ENCODE peak calls at places on chromosomes 2 and 18, in seven cellular contexts. One of them, this sample, is unnamed.

GRCh38 chr2:237497820-237498128 is 10.7 kb downstream of the MLPH start:
- DNase-seq in T-helper 9 cell: no peak
- DNase-seq in cardiac muscle cell: no peak
- DNase-seq in stimulated activated CD8-positive, alpha-beta memory T cell treated with anti-CD3 and anti-CD28 coated beads, Interleukin-2, amount 100 ng/mL, for 48 hours: no peak
- DNase-seq in GM04504: peak; percentile 67
- DNase-seq in fibroblast of lung: peak; percentile 86
- DNase-seq in RCC 7860: no peak
- DNase-seq in this sample: peak; percentile 79

GRCh38 chr2:158893057-158893456 is 75.4 kb upstream of the TANC1 start:
- DNase-seq in fibroblast of lung: peak; percentile 44
- DNase-seq in GM04504: peak; percentile 50
- DNase-seq in cardiac muscle cell: no peak
- DNase-seq in RCC 7860: no peak
- DNase-seq in stimulated activated CD8-positive, alpha-beta memory T cell treated with anti-CD3 and anti-CD28 coated beads, Interleukin-2, amount 100 ng/mL, for 48 hours: no peak
- DNase-seq in T-helper 9 cell: no peak
- DNase-seq in this sample: peak; percentile 53

GRCh38 chr2:41972179-41972578 is 75.6 kb upstream of the PKDCC start:
- DNase-seq in fibroblast of lung: no peak
- DNase-seq in stimulated activated CD8-positive, alpha-beta memory T cell treated with anti-CD3 and anti-CD28 coated beads, Interleukin-2, amount 100 ng/mL, for 48 hours: no peak
- DNase-seq in T-helper 9 cell: no peak
- DNase-seq in cardiac muscle cell: no peak
- DNase-seq in RCC 7860: no peak
- DNase-seq in GM04504: no peak
- DNase-seq in this sample: no peak

GRCh38 chr2:237677951-237678481 is 50.6 kb downstream of the LRRFIP1 start:
- DNase-seq in GM04504: no peak
- DNase-seq in fibroblast of lung: peak; percentile 99
- DNase-seq in T-helper 9 cell: no peak
- DNase-seq in cardiac muscle cell: no peak
- DNase-seq in RCC 7860: no peak
- DNase-seq in stimulated activated CD8-positive, alpha-beta memory T cell treated with anti-CD3 and anti-CD28 coated beads, Interleukin-2, amount 100 ng/mL, for 48 hours: no peak
- DNase-seq in this sample: peak; percentile 50

GRCh38 chr2:60735496-60736250 is 20.4 kb upstream of the PAPOLG start:
- DNase-seq in RCC 7860: no peak
- DNase-seq in T-helper 9 cell: peak; percentile 5
- DNase-seq in cardiac muscle cell: peak; percentile 32
- DNase-seq in fibroblast of lung: no peak
- DNase-seq in stimulated activated CD8-positive, alpha-beta memory T cell treated with anti-CD3 and anti-CD28 coated beads, Interleukin-2, amount 100 ng/mL, for 48 hours: no peak
- DNase-seq in GM04504: no peak
- DNase-seq in this sample: no peak

GRCh38 chr18:46009158-46009866 is 42.2 kb upstream of the EPG5 start:
- DNase-seq in T-helper 9 cell: no peak
- DNase-seq in RCC 7860: no peak
- DNase-seq in stimulated activated CD8-positive, alpha-beta memory T cell treated with anti-CD3 and anti-CD28 coated beads, Interleukin-2, amount 100 ng/mL, for 48 hours: no peak
- DNase-seq in cardiac muscle cell: no peak
- DNase-seq in fibroblast of lung: no peak
- DNase-seq in GM04504: no peak
- DNase-seq in this sample: no peak

GRCh38 chr2:74530239-74531161 is 767 bp downstream of the HTRA2 start:
- DNase-seq in GM04504: no peak
- DNase-seq in RCC 7860: no peak
- DNase-seq in fibroblast of lung: no peak
- DNase-seq in cardiac muscle cell: peak; percentile 44
- DNase-seq in T-helper 9 cell: peak; percentile 32
- DNase-seq in stimulated activated CD8-positive, alpha-beta memory T cell treated with anti-CD3 and anti-CD28 coated beads, Interleukin-2, amount 100 ng/mL, for 48 hours: no peak
- DNase-seq in this sample: peak; percentile 48

GRCh38 chr2:239204143-239204875 is 196.5 kb downstream of the HDAC4 start:
- DNase-seq in cardiac muscle cell: no peak
- DNase-seq in fibroblast of lung: no peak
- DNase-seq in RCC 7860: no peak
- DNase-seq in GM04504: no peak
- DNase-seq in stimulated activated CD8-positive, alpha-beta memory T cell treated with anti-CD3 and anti-CD28 coated beads, Interleukin-2, amount 100 ng/mL, for 48 hours: no peak
- DNase-seq in T-helper 9 cell: no peak
- DNase-seq in this sample: no peak

GRCh38 chr18:24368749-24369148 is 28.9 kb downstream of the OSBPL1A start:
- DNase-seq in cardiac muscle cell: no peak
- DNase-seq in T-helper 9 cell: no peak
- DNase-seq in fibroblast of lung: no peak
- DNase-seq in RCC 7860: no peak
- DNase-seq in GM04504: no peak
- DNase-seq in stimulated activated CD8-positive, alpha-beta memory T cell treated with anti-CD3 and anti-CD28 coated beads, Interleukin-2, amount 100 ng/mL, for 48 hours: no peak
- DNase-seq in this sample: no peak

GRCh38 chr2:221608442-221608841 is 36.3 kb upstream of the EPHA4 start:
- DNase-seq in RCC 7860: no peak
- DNase-seq in fibroblast of lung: no peak
- DNase-seq in stimulated activated CD8-positive, alpha-beta memory T cell treated with anti-CD3 and anti-CD28 coated beads, Interleukin-2, amount 100 ng/mL, for 48 hours: no peak
- DNase-seq in cardiac muscle cell: no peak
- DNase-seq in GM04504: no peak
- DNase-seq in T-helper 9 cell: no peak
- DNase-seq in this sample: no peak

GRCh38 chr2:16777123-16777872 is 111.7 kb upstream of the CYRIA start:
- DNase-seq in cardiac muscle cell: no peak
- DNase-seq in fibroblast of lung: no peak
- DNase-seq in GM04504: no peak
- DNase-seq in stimulated activated CD8-positive, alpha-beta memory T cell treated with anti-CD3 and anti-CD28 coated beads, Interleukin-2, amount 100 ng/mL, for 48 hours: no peak
- DNase-seq in T-helper 9 cell: no peak
- DNase-seq in RCC 7860: no peak
- DNase-seq in this sample: no peak

GRCh38 chr2:8623958-8624591 is 57.8 kb upstream of the ID2 start:
- DNase-seq in cardiac muscle cell: no peak
- DNase-seq in RCC 7860: no peak
- DNase-seq in fibroblast of lung: no peak
- DNase-seq in GM04504: no peak
- DNase-seq in stimulated activated CD8-positive, alpha-beta memory T cell treated with anti-CD3 and anti-CD28 coated beads, Interleukin-2, amount 100 ng/mL, for 48 hours: no peak
- DNase-seq in T-helper 9 cell: no peak
- DNase-seq in this sample: no peak

GRCh38 chr2:163630836-163631235 is 105.0 kb downstream of the FIGN start:
- DNase-seq in fibroblast of lung: no peak
- DNase-seq in cardiac muscle cell: no peak
- DNase-seq in GM04504: no peak
- DNase-seq in RCC 7860: no peak
- DNase-seq in T-helper 9 cell: no peak
- DNase-seq in stimulated activated CD8-positive, alpha-beta memory T cell treated with anti-CD3 and anti-CD28 coated beads, Interleukin-2, amount 100 ng/mL, for 48 hours: no peak
- DNase-seq in this sample: no peak

GRCh38 chr2:128801581-128801980 is 482.9 kb upstream of the HS6ST1 start:
- DNase-seq in stimulated activated CD8-positive, alpha-beta memory T cell treated with anti-CD3 and anti-CD28 coated beads, Interleukin-2, amount 100 ng/mL, for 48 hours: no peak
- DNase-seq in RCC 7860: no peak
- DNase-seq in T-helper 9 cell: no peak
- DNase-seq in cardiac muscle cell: no peak
- DNase-seq in fibroblast of lung: no peak
- DNase-seq in GM04504: no peak
- DNase-seq in this sample: no peak